ENCODE peak calls at places on chromosomes 2 and 18, in four cellular contexts. A is PC-3, S is H1, V is fibroblast of lung. U is an unnamed sample.

GRCh38 chr2:30948857-30949256 is 141.6 kb upstream of the CAPN13 start:
- DNase-seq in A (no peak), S (no peak), V (no peak), U (no peak)

GRCh38 chr2:169670215-169670651 is 24.0 kb downstream of the CFAP210 start:
- DNase-seq in A (peak), S (no peak), V (peak), U (no peak)

GRCh38 chr2:219836647-219837177 is 209.3 kb downstream of the SLC4A3 start:
- DNase-seq in A (peak), S (no peak), V (peak), U (no peak)

GRCh38 chr2:6722574-6722973 is 143.1 kb downstream of the CMPK2 start:
- DNase-seq in A (no peak), S (no peak), V (no peak), U (no peak)

GRCh38 chr2:160156084-160156483 is 44.0 kb downstream of the ITGB6 start:
- DNase-seq in A (peak), S (no peak), V (no peak), U (no peak)

GRCh38 chr2:9663008-9663879 is 32.4 kb upstream of the YWHAQ start:
- DNase-seq in A (no peak), S (no peak), V (no peak), U (no peak)

GRCh38 chr2:98065804-98066203 is 21.2 kb upstream of the VWA3B start:
- DNase-seq in A (no peak), S (no peak), V (no peak), U (no peak)

GRCh38 chr2:70939847-70940580 is 4.3 kb downstream of the ATP6V1B1 start:
- DNase-seq in A (no peak), S (peak), V (no peak), U (no peak)

GRCh38 chr2:6417050-6417449 is 448.7 kb downstream of the CMPK2 start:
- DNase-seq in A (no peak), S (no peak), V (no peak), U (no peak)

GRCh38 chr18:24663026-24663425 is 202.6 kb downstream of the HRH4 start:
- DNase-seq in A (no peak), S (no peak), V (no peak), U (no peak)

GRCh38 chr18:24658302-24658701 is 197.9 kb downstream of the HRH4 start:
- DNase-seq in A (no peak), S (no peak), V (no peak), U (no peak)

GRCh38 chr18:24657461-24657860 is 197.0 kb downstream of the HRH4 start:
- DNase-seq in A (no peak), S (no peak), V (peak), U (no peak)

GRCh38 chr18:24656571-24656971 is 196.1 kb downstream of the HRH4 start:
- DNase-seq in A (peak), S (no peak), V (peak), U (no peak)

DNA sequence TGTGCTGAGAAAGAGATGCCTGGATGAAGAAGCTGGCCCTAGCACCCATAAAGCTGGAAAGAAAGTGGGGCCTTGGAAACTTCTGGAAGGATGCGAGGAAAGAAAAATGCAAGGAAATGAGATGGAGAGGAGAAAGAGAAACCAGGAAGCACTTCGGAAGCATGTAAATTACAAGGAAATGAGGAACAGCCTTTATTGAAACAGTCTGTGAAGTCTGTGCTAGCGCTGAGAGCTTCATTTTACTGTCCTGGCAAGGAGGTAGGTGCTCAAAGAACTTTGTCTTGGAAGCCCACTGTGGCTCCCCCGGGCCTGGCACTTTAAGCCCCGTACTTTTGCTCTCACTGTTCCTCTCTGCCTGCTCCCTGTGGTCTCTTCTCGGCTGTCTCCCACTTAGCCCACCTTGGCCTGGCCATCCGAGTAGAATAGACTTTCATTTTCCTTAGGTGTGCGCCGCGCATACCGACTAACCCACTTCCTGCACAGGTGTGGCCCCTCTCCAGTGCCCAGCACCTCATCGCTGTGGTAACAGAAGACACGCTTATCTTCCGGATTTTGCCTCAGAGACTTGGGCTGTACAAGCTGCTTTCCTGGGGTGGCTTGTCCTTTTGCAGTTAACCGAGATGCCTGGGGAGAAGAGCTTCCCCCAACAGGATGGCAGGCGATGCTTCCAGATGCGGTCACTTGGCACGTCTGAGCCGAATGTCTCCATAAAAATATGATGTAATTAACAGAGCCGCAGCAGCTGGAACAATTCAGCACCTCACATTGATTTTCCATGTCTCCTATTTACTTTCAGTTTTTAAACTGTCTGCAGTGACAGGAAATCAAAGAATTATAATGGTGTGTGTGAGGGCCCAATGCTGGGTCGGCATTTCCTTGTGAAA is 199.6 kb downstream of the HRH4 start:
- DNase-seq in A (no peak), S (no peak), V (peak), U (peak)
- H3K4me3 ChIP-seq in A (peak), S (no peak), V (peak), U (no peak)

GRCh38 chr2:42762155-42762554 is 1.8 kb downstream of the OXER1 start:
- DNase-seq in A (no peak), S (no peak), V (no peak), U (no peak)
- TF ChIP-seq EZH2 in A (no peak), S (no peak), V (no peak), U (no peak)

GRCh38 chr2:25131253-25131566 is 37.2 kb downstream of the POMC start:
- DNase-seq in A (no peak), S (no peak), V (no peak), U (no peak)
- H3K27ac ChIP-seq in A (no peak), S (no peak), V (no peak), U (no peak)

GRCh38 chr2:74772071-74772470 is 61.9 kb upstream of the HK2 start:
- DNase-seq in A (no peak), S (no peak), V (no peak), U (no peak)

GRCh38 chr2:74778381-74779371 is 55.3 kb upstream of the HK2 start:
- DNase-seq in A (no peak), S (peak), V (no peak), U (no peak)

GRCh38 chr2:74779587-74780135 is 54.3 kb upstream of the HK2 start:
- DNase-seq in A (peak), S (no peak), V (no peak), U (no peak)

DNA sequence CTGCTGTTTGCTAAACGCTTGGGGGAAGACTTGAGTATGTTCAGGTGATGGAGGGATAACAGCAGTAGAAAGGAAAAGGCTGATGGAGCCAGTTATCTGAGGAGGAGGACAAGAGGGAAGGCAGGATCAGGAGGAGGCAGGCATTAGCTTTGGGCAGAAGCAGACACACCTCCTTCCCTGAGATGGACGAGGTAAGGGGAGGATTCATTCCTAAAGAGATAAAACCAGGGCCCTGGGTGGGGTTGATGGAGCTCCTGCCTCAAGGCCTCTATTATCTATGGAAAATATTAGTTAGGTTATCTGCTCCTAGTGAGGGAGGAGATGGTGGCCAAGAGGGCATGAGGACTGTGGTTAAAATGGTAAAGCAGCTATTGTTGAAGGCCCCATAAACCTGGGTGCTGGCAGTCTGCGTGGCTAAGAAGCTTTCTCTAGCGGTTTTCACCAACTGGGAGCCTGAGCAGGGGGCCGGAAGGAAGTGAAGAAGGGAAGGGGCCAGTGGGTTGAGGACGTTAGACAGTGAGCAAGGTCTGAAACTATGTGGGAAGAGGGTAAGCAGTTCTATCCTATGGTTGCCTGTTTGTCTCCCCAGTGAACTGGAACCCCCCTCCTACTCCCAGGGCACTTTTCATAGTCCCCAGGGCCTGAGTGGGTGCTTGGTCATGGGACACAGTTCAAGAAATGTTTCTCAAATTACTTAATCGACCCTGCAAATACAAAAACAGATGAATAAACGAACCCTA is 56.6 kb upstream of the HK2 start:
- DNase-seq in A (no peak), S (no peak), V (no peak), U (peak)
- H3K4me3 ChIP-seq in A (no peak), S (no peak), V (no peak), U (no peak)

GRCh38 chr2:34836361-34836760 is 1237.3 kb upstream of the FAM98A start:
- DNase-seq in A (no peak), S (no peak), V (no peak), U (no peak)
- TF ChIP-seq EZH2 in A (no peak), S (no peak), V (no peak), U (no peak)

GRCh38 chr2:190627881-190628412 is 20.9 kb upstream of the NAB1 start:
- DNase-seq in A (no peak), S (no peak), V (no peak), U (no peak)
- H3K27ac ChIP-seq in A (no peak), S (no peak), V (no peak), U (no peak)

DNA sequence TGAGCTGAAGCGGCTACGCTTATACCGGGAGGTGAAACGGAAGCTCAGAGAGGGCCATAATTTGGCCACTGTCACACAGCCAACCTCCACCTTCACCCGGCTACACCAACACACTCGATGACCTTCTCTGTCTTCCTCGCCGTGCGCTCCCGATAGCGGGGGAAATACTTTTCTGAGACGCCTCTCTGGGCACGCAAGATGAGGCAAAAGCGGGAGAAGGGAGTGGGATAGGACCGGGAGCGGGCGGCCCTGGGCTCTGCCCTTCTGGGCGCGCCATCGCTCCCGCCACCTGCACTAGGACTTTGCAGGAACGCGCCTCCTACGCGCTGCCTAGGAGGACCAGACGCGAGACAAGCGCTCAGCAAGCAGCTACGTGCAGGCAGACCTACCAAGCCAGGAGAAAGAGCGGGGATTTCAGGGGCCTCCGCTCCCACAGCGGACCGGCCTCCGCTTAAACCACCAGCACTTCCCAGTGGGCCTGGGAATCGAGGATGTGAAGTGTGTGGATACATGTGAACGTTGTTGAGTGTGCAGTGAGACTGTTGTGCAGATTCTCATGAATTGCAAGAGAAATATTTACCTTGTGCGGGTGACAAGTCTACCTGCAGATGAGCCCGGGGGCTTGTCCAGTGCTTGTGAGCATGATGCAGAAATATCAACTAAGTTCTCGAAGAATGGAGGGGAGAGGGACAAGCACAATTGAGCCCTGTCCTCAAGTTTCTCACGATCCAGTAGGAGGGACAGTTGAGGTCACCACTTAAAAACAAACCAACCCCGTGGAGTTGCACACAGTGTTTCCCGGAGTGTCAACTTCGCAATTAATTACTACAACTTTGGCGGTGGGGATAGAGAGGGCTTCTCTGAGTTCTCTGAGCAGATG is 11.5 kb downstream of the SIX3 start:
- DNase-seq in A (no peak), S (no peak), V (no peak), U (no peak)
- H3K4me3 ChIP-seq in A (no peak), S (peak), V (no peak), U (no peak)

GRCh38 chr2:229350928-229351327 is 79.8 kb upstream of the PID1 start:
- DNase-seq in A (no peak), S (no peak), V (no peak), U (no peak)
- TF ChIP-seq EZH2 in A (no peak), S (no peak), V (no peak), U (no peak)

DNA sequence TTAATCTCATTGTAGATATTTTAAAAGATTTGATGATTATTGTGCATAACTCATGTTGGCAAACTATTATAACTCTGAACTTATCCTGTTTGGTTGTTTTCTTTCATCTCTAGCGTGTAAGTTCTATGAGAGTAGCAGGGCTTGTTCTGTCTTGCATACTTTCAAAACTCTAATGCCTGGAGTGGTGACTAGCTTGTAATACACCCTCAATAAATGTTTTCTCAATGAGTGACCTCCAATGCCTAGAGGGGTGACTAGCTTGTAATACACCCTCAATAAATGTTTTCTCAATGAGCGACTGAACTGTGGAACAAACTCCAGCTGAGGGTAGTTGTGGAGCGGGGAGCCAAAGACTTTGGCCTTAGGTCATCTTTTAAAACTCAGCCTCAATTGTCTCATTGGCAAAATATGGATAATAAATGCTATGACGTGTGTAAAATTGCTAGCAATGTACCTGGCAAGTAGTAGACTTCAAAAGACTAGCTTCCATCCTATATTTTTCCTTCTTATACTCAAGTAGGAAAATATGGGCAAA is 1.8 kb downstream of the GPD2 start:
- DNase-seq in A (peak), S (no peak), V (no peak), U (no peak)
- H3K27ac ChIP-seq in A (peak), S (no peak), V (peak), U (no peak)

U was measured in DND-41.